ENCODE peak calls at places on chromosomes 4 and X, in ten cellular contexts. One of them, this sample, is unnamed.

GRCh38 chr4:1777822-1778641 is 15.1 kb upstream of the FGFR3 start:
- DNase-seq in fibroblast of lung: no peak
- DNase-seq in colonic mucosa: no peak
- DNase-seq in body of pancreas: peak
- DNase-seq in SK-N-SH: no peak
- DNase-seq in breast epithelium: no peak
- DNase-seq in osteoblast: peak
- DNase-seq in RWPE1: peak
- DNase-seq in endothelial cell of umbilical vein: no peak
- DNase-seq in pancreas: no peak
- DNase-seq in this sample: peak

GRCh38 chr4:23337292-23337691 is 552.6 kb downstream of the PPARGC1A start:
- DNase-seq in fibroblast of lung: no peak
- DNase-seq in colonic mucosa: no peak
- DNase-seq in body of pancreas: no peak
- DNase-seq in SK-N-SH: no peak
- DNase-seq in breast epithelium: no peak
- DNase-seq in osteoblast: no peak
- DNase-seq in RWPE1: no peak
- DNase-seq in endothelial cell of umbilical vein: no peak
- DNase-seq in pancreas: no peak
- DNase-seq in this sample: peak

GRCh38 chr4:186900232-186900900 is 176.7 kb upstream of the FAT1 start:
- DNase-seq in fibroblast of lung: peak
- DNase-seq in colonic mucosa: no peak
- DNase-seq in body of pancreas: no peak
- DNase-seq in SK-N-SH: no peak
- DNase-seq in breast epithelium: no peak
- DNase-seq in osteoblast: peak
- DNase-seq in RWPE1: no peak
- DNase-seq in endothelial cell of umbilical vein: peak
- DNase-seq in pancreas: no peak
- DNase-seq in this sample: peak

GRCh38 chr4:142274137-142274536 is 572.0 kb downstream of the INPP4B start:
- DNase-seq in fibroblast of lung: peak
- DNase-seq in colonic mucosa: no peak
- DNase-seq in body of pancreas: no peak
- DNase-seq in SK-N-SH: no peak
- DNase-seq in breast epithelium: no peak
- DNase-seq in osteoblast: no peak
- DNase-seq in RWPE1: peak
- DNase-seq in endothelial cell of umbilical vein: no peak
- DNase-seq in pancreas: no peak
- DNase-seq in this sample: peak

GRCh38 chr4:87038837-87039715 is 104.3 kb downstream of the AFF1 start:
- DNase-seq in fibroblast of lung: peak
- DNase-seq in colonic mucosa: no peak
- DNase-seq in body of pancreas: peak
- DNase-seq in SK-N-SH: peak
- DNase-seq in breast epithelium: no peak
- DNase-seq in osteoblast: peak
- DNase-seq in RWPE1: peak
- DNase-seq in endothelial cell of umbilical vein: peak
- DNase-seq in pancreas: peak
- DNase-seq in this sample: peak

GRCh38 chr4:147787204-147787603 is 55.3 kb downstream of the ARHGAP10 start:
- DNase-seq in fibroblast of lung: no peak
- DNase-seq in colonic mucosa: no peak
- DNase-seq in body of pancreas: no peak
- DNase-seq in SK-N-SH: no peak
- DNase-seq in breast epithelium: no peak
- DNase-seq in osteoblast: no peak
- DNase-seq in RWPE1: no peak
- DNase-seq in endothelial cell of umbilical vein: no peak
- DNase-seq in pancreas: no peak
- DNase-seq in this sample: no peak

GRCh38 chr4:148443550-148444295 is 1.5 kb upstream of the NR3C2 start:
- DNase-seq in fibroblast of lung: no peak
- DNase-seq in colonic mucosa: peak
- DNase-seq in body of pancreas: peak
- DNase-seq in SK-N-SH: peak
- DNase-seq in breast epithelium: no peak
- DNase-seq in osteoblast: peak
- DNase-seq in RWPE1: no peak
- DNase-seq in endothelial cell of umbilical vein: peak
- DNase-seq in pancreas: peak
- DNase-seq in this sample: no peak

GRCh38 chr4:153383131-153383530 is 38.6 kb downstream of the MND1 start:
- DNase-seq in fibroblast of lung: no peak
- DNase-seq in colonic mucosa: no peak
- DNase-seq in body of pancreas: no peak
- DNase-seq in SK-N-SH: no peak
- DNase-seq in breast epithelium: no peak
- DNase-seq in osteoblast: no peak
- DNase-seq in RWPE1: no peak
- DNase-seq in endothelial cell of umbilical vein: peak
- DNase-seq in pancreas: no peak
- DNase-seq in this sample: no peak

GRCh38 chr4:11954093-11954492 is 525.4 kb upstream of the HS3ST1 start:
- DNase-seq in fibroblast of lung: peak
- DNase-seq in colonic mucosa: peak
- DNase-seq in body of pancreas: no peak
- DNase-seq in SK-N-SH: no peak
- DNase-seq in breast epithelium: no peak
- DNase-seq in osteoblast: no peak
- DNase-seq in RWPE1: peak
- DNase-seq in endothelial cell of umbilical vein: peak
- DNase-seq in pancreas: no peak
- DNase-seq in this sample: no peak

GRCh38 chr4:155906554-155907247 is 3.2 kb downstream of the TDO2 start:
- DNase-seq in fibroblast of lung: peak
- DNase-seq in colonic mucosa: no peak
- DNase-seq in body of pancreas: peak
- DNase-seq in SK-N-SH: no peak
- DNase-seq in breast epithelium: no peak
- DNase-seq in osteoblast: peak
- DNase-seq in RWPE1: peak
- DNase-seq in endothelial cell of umbilical vein: no peak
- DNase-seq in pancreas: no peak
- DNase-seq in this sample: peak

GRCh38 chrX:39261446-39262147 is 460.3 kb downstream of the MID1IP1 start:
- DNase-seq in fibroblast of lung: peak
- DNase-seq in colonic mucosa: no peak
- DNase-seq in body of pancreas: no peak
- DNase-seq in SK-N-SH: peak
- DNase-seq in breast epithelium: no peak
- DNase-seq in osteoblast: no peak
- DNase-seq in RWPE1: peak
- DNase-seq in endothelial cell of umbilical vein: peak
- DNase-seq in pancreas: no peak
- DNase-seq in this sample: peak

GRCh38 chrX:53682885-53683555 is 3.5 kb downstream of the HUWE1 start:
- DNase-seq in fibroblast of lung: peak
- DNase-seq in colonic mucosa: no peak
- DNase-seq in body of pancreas: peak
- DNase-seq in SK-N-SH: peak
- DNase-seq in breast epithelium: no peak
- DNase-seq in osteoblast: peak
- DNase-seq in RWPE1: no peak
- DNase-seq in endothelial cell of umbilical vein: peak
- DNase-seq in pancreas: no peak
- DNase-seq in this sample: peak

GRCh38 chr4:26238426-26238781 is 82.4 kb upstream of the RBPJ start:
- DNase-seq in fibroblast of lung: no peak
- DNase-seq in colonic mucosa: peak
- DNase-seq in body of pancreas: no peak
- DNase-seq in SK-N-SH: no peak
- DNase-seq in breast epithelium: no peak
- DNase-seq in osteoblast: no peak
- DNase-seq in RWPE1: no peak
- DNase-seq in endothelial cell of umbilical vein: no peak
- DNase-seq in pancreas: no peak
- DNase-seq in this sample: no peak

GRCh38 chr4:26237916-26238315 is 82.9 kb upstream of the RBPJ start:
- DNase-seq in fibroblast of lung: no peak
- DNase-seq in colonic mucosa: no peak
- DNase-seq in body of pancreas: no peak
- DNase-seq in SK-N-SH: no peak
- DNase-seq in breast epithelium: no peak
- DNase-seq in osteoblast: no peak
- DNase-seq in RWPE1: no peak
- DNase-seq in endothelial cell of umbilical vein: no peak
- DNase-seq in pancreas: no peak
- DNase-seq in this sample: no peak

GRCh38 chr4:26238782-26239647 is 81.8 kb upstream of the RBPJ start:
- DNase-seq in fibroblast of lung: peak
- DNase-seq in colonic mucosa: peak
- DNase-seq in body of pancreas: no peak
- DNase-seq in SK-N-SH: no peak
- DNase-seq in breast epithelium: no peak
- DNase-seq in osteoblast: no peak
- DNase-seq in RWPE1: no peak
- DNase-seq in endothelial cell of umbilical vein: no peak
- DNase-seq in pancreas: no peak
- DNase-seq in this sample: peak

GRCh38 chr4:26242451-26242850 is 78.4 kb upstream of the RBPJ start:
- DNase-seq in fibroblast of lung: no peak
- DNase-seq in colonic mucosa: no peak
- DNase-seq in body of pancreas: no peak
- DNase-seq in SK-N-SH: no peak
- DNase-seq in breast epithelium: no peak
- DNase-seq in osteoblast: no peak
- DNase-seq in RWPE1: peak
- DNase-seq in endothelial cell of umbilical vein: no peak
- DNase-seq in pancreas: no peak
- DNase-seq in this sample: no peak

GRCh38 chr4:26239796-26240195 is 81.0 kb upstream of the RBPJ start:
- DNase-seq in fibroblast of lung: no peak
- DNase-seq in colonic mucosa: no peak
- DNase-seq in body of pancreas: no peak
- DNase-seq in SK-N-SH: no peak
- DNase-seq in breast epithelium: no peak
- DNase-seq in osteoblast: no peak
- DNase-seq in RWPE1: no peak
- DNase-seq in endothelial cell of umbilical vein: no peak
- DNase-seq in pancreas: no peak
- DNase-seq in this sample: no peak
- H3K27ac ChIP-seq in fibroblast of lung: peak
- H3K27ac ChIP-seq in colonic mucosa: peak
- H3K27ac ChIP-seq in body of pancreas: no peak
- H3K27ac ChIP-seq in SK-N-SH: peak
- H3K27ac ChIP-seq in breast epithelium: no peak
- H3K27ac ChIP-seq in osteoblast: peak
- H3K27ac ChIP-seq in RWPE1: no peak
- H3K27ac ChIP-seq in endothelial cell of umbilical vein: no peak
- H3K27ac ChIP-seq in pancreas: no peak
- H3K27ac ChIP-seq in this sample: no peak

GRCh38 chrX:15299945-15300851 is 15.2 kb downstream of the ASB11 start:
- DNase-seq in fibroblast of lung: peak
- DNase-seq in colonic mucosa: no peak
- DNase-seq in body of pancreas: no peak
- DNase-seq in SK-N-SH: peak
- DNase-seq in breast epithelium: no peak
- DNase-seq in osteoblast: no peak
- DNase-seq in RWPE1: peak
- DNase-seq in endothelial cell of umbilical vein: peak
- DNase-seq in pancreas: no peak
- DNase-seq in this sample: no peak
- TF ChIP-seq CTCF in fibroblast of lung: peak
- TF ChIP-seq CTCF in colonic mucosa: no peak
- TF ChIP-seq CTCF in body of pancreas: no peak
- TF ChIP-seq CTCF in SK-N-SH: peak
- TF ChIP-seq CTCF in breast epithelium: peak
- TF ChIP-seq CTCF in osteoblast: peak
- TF ChIP-seq CTCF in RWPE1: peak
- TF ChIP-seq CTCF in endothelial cell of umbilical vein: peak
- TF ChIP-seq CTCF in pancreas: peak
- TF ChIP-seq CTCF in this sample: peak

DNA sequence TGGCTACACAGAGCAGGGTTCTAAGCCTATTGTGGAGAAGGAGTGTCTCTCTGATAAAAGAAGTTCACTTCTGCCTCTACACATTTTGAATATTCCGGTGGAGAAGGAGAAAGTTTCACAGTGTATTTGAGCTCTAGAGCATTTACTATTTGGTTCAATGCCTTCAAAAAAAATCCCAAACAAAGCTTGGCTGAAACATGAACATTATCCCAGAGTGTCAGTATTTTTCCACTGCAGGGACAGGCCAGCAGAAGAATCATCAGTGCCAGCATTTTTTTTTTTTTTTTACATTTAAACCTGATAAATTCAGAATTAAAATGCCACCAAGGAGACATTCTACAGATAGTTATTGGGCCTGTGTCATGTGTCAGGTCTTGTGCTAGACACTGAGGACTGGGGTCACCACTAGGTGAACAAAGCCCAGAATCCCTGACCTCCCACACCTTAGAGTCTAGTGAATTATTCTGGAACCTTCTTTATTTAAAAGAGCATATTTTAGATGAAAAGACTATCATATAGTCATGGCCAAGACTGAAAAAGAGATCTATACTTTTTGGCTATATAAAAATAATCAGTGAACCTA is 48.0 kb upstream of the NAP1L5 start:
- DNase-seq in fibroblast of lung: no peak
- DNase-seq in colonic mucosa: no peak
- DNase-seq in body of pancreas: no peak
- DNase-seq in SK-N-SH: no peak
- DNase-seq in breast epithelium: no peak
- DNase-seq in osteoblast: no peak
- DNase-seq in RWPE1: no peak
- DNase-seq in endothelial cell of umbilical vein: no peak
- DNase-seq in pancreas: no peak
- DNase-seq in this sample: no peak
- H3K27ac ChIP-seq in fibroblast of lung: no peak
- H3K27ac ChIP-seq in colonic mucosa: no peak
- H3K27ac ChIP-seq in body of pancreas: no peak
- H3K27ac ChIP-seq in SK-N-SH: no peak
- H3K27ac ChIP-seq in breast epithelium: peak
- H3K27ac ChIP-seq in osteoblast: no peak
- H3K27ac ChIP-seq in RWPE1: no peak
- H3K27ac ChIP-seq in endothelial cell of umbilical vein: no peak
- H3K27ac ChIP-seq in pancreas: no peak
- H3K27ac ChIP-seq in this sample: no peak

DNA sequence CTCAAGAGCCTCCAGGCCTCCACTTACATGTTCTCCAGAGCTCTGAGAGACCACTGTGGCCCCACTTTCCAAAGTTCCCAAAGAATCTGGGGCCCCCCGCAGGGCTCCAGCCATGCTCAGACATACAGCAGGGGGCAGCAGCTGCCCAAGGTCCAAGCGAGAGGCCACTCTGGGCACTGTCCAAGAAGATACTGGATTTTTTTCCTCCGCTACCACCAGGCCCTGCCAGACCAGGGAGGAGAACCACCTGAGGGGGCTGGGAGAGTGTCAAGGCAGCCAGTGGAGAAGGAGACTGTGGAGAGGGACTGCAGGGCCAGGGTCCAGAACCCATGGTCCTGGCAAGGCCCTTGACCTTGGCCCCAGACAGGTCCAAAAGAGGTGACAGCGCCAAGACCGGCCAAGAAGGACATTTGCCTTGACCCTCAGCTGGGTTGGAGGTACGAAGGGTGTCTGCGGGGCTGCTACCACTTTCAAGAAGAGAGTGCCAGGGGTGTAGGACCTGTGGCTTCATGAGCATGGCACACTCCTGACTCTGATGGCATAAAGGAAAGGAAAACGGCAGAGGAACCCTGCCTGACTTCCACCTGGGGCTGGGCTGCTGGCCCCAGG is 5.3 kb downstream of the EMD start:
- DNase-seq in fibroblast of lung: no peak
- DNase-seq in colonic mucosa: no peak
- DNase-seq in body of pancreas: peak
- DNase-seq in SK-N-SH: peak
- DNase-seq in breast epithelium: no peak
- DNase-seq in osteoblast: no peak
- DNase-seq in RWPE1: no peak
- DNase-seq in endothelial cell of umbilical vein: no peak
- DNase-seq in pancreas: no peak
- DNase-seq in this sample: no peak
- TF ChIP-seq CTCF in fibroblast of lung: peak
- TF ChIP-seq CTCF in colonic mucosa: no peak
- TF ChIP-seq CTCF in body of pancreas: peak
- TF ChIP-seq CTCF in SK-N-SH: peak
- TF ChIP-seq CTCF in breast epithelium: no peak
- TF ChIP-seq CTCF in osteoblast: peak
- TF ChIP-seq CTCF in RWPE1: no peak
- TF ChIP-seq CTCF in endothelial cell of umbilical vein: peak
- TF ChIP-seq CTCF in pancreas: no peak
- TF ChIP-seq CTCF in this sample: no peak